ENCODE peak calls at places on chromosome 20, in nine cellular contexts. One of them, this sample, is unnamed.

GRCh38 chr20:63772781-63773520 is 33.4 kb downstream of the SLC2A4RG start:
- DNase-seq in activated effector memory CD4-positive, alpha-beta T cell treated with anti-CD3 and anti-CD28 coated beads, Interleukin-2, amount 50 U/mL, for 16 hours: no peak
- DNase-seq in heart right ventricle: peak; percentile 43
- DNase-seq in dermis microvascular lymphatic vessel endothelial cell: no peak
- DNase-seq in amygdala: no peak
- DNase-seq in naive B cell: no peak
- DNase-seq in GM23338: no peak
- DNase-seq in left lobe of liver: no peak
- DNase-seq in HT1080: no peak
- DNase-seq in this sample: no peak

GRCh38 chr20:21739161-21739560 is 33.7 kb downstream of the PAX1 start:
- DNase-seq in activated effector memory CD4-positive, alpha-beta T cell treated with anti-CD3 and anti-CD28 coated beads, Interleukin-2, amount 50 U/mL, for 16 hours: no peak
- DNase-seq in naive B cell: no peak
- DNase-seq in dermis microvascular lymphatic vessel endothelial cell: no peak
- DNase-seq in HT1080: no peak
- DNase-seq in GM23338: no peak
- DNase-seq in left lobe of liver: no peak
- DNase-seq in amygdala: no peak
- DNase-seq in heart right ventricle: no peak
- DNase-seq in this sample: no peak

GRCh38 chr20:36274248-36274841 is 31.8 kb upstream of the DLGAP4 start:
- DNase-seq in heart right ventricle: no peak
- DNase-seq in GM23338: peak; percentile 41
- DNase-seq in activated effector memory CD4-positive, alpha-beta T cell treated with anti-CD3 and anti-CD28 coated beads, Interleukin-2, amount 50 U/mL, for 16 hours: no peak
- DNase-seq in amygdala: no peak
- DNase-seq in left lobe of liver: no peak
- DNase-seq in dermis microvascular lymphatic vessel endothelial cell: no peak
- DNase-seq in naive B cell: no peak
- DNase-seq in HT1080: no peak
- DNase-seq in this sample: no peak

GRCh38 chr20:57440678-57441509 is 49.7 kb downstream of the RBM38 start:
- DNase-seq in activated effector memory CD4-positive, alpha-beta T cell treated with anti-CD3 and anti-CD28 coated beads, Interleukin-2, amount 50 U/mL, for 16 hours: no peak
- DNase-seq in GM23338: peak; percentile 42
- DNase-seq in left lobe of liver: peak; percentile 97
- DNase-seq in amygdala: peak; percentile 85
- DNase-seq in naive B cell: no peak
- DNase-seq in dermis microvascular lymphatic vessel endothelial cell: no peak
- DNase-seq in heart right ventricle: peak; percentile 85
- DNase-seq in HT1080: no peak
- DNase-seq in this sample: no peak

GRCh38 chr20:61532736-61533135 is 280.7 kb downstream of the CDH4 start:
- DNase-seq in naive B cell: no peak
- DNase-seq in left lobe of liver: no peak
- DNase-seq in activated effector memory CD4-positive, alpha-beta T cell treated with anti-CD3 and anti-CD28 coated beads, Interleukin-2, amount 50 U/mL, for 16 hours: no peak
- DNase-seq in heart right ventricle: no peak
- DNase-seq in GM23338: no peak
- DNase-seq in HT1080: no peak
- DNase-seq in amygdala: no peak
- DNase-seq in dermis microvascular lymphatic vessel endothelial cell: no peak
- DNase-seq in this sample: no peak

GRCh38 chr20:50042370-50043313 is 59.9 kb downstream of the SNAI1 start:
- DNase-seq in activated effector memory CD4-positive, alpha-beta T cell treated with anti-CD3 and anti-CD28 coated beads, Interleukin-2, amount 50 U/mL, for 16 hours: no peak
- DNase-seq in GM23338: no peak
- DNase-seq in naive B cell: no peak
- DNase-seq in HT1080: no peak
- DNase-seq in amygdala: no peak
- DNase-seq in left lobe of liver: no peak
- DNase-seq in dermis microvascular lymphatic vessel endothelial cell: no peak
- DNase-seq in heart right ventricle: no peak
- DNase-seq in this sample: no peak

GRCh38 chr20:46965477-46965876 is 70.8 kb downstream of the EYA2 start:
- DNase-seq in left lobe of liver: peak; percentile 64
- DNase-seq in naive B cell: no peak
- DNase-seq in HT1080: no peak
- DNase-seq in heart right ventricle: no peak
- DNase-seq in GM23338: no peak
- DNase-seq in activated effector memory CD4-positive, alpha-beta T cell treated with anti-CD3 and anti-CD28 coated beads, Interleukin-2, amount 50 U/mL, for 16 hours: no peak
- DNase-seq in amygdala: no peak
- DNase-seq in dermis microvascular lymphatic vessel endothelial cell: no peak
- DNase-seq in this sample: no peak

GRCh38 chr20:13101276-13101675 is 92.5 kb downstream of the SPTLC3 start:
- DNase-seq in activated effector memory CD4-positive, alpha-beta T cell treated with anti-CD3 and anti-CD28 coated beads, Interleukin-2, amount 50 U/mL, for 16 hours: no peak
- DNase-seq in dermis microvascular lymphatic vessel endothelial cell: no peak
- DNase-seq in left lobe of liver: no peak
- DNase-seq in naive B cell: no peak
- DNase-seq in GM23338: no peak
- DNase-seq in heart right ventricle: no peak
- DNase-seq in amygdala: no peak
- DNase-seq in HT1080: no peak
- DNase-seq in this sample: no peak

GRCh38 chr20:33719989-33720709 is at the start of gene PXMP4:
- DNase-seq in amygdala: peak; percentile 93
- DNase-seq in dermis microvascular lymphatic vessel endothelial cell: peak; percentile 98
- DNase-seq in heart right ventricle: peak; percentile 96
- DNase-seq in left lobe of liver: peak; percentile 89
- DNase-seq in naive B cell: peak; percentile 85
- DNase-seq in activated effector memory CD4-positive, alpha-beta T cell treated with anti-CD3 and anti-CD28 coated beads, Interleukin-2, amount 50 U/mL, for 16 hours: peak; percentile 94
- DNase-seq in HT1080: peak; percentile 97
- DNase-seq in GM23338: peak; percentile 92
- DNase-seq in this sample: peak; percentile 95

GRCh38 chr20:33291830-33292355 is 8.9 kb downstream of the BPIFB1 start:
- DNase-seq in dermis microvascular lymphatic vessel endothelial cell: peak; percentile 33
- DNase-seq in amygdala: peak; percentile 31
- DNase-seq in GM23338: peak; percentile 89
- DNase-seq in left lobe of liver: no peak
- DNase-seq in activated effector memory CD4-positive, alpha-beta T cell treated with anti-CD3 and anti-CD28 coated beads, Interleukin-2, amount 50 U/mL, for 16 hours: peak; percentile 90
- DNase-seq in HT1080: no peak
- DNase-seq in naive B cell: peak; percentile 45
- DNase-seq in heart right ventricle: no peak
- DNase-seq in this sample: peak; percentile 93

GRCh38 chr20:35039146-35039545 is 53.5 kb downstream of the TRPC4AP start:
- DNase-seq in HT1080: no peak
- DNase-seq in GM23338: no peak
- DNase-seq in left lobe of liver: no peak
- DNase-seq in activated effector memory CD4-positive, alpha-beta T cell treated with anti-CD3 and anti-CD28 coated beads, Interleukin-2, amount 50 U/mL, for 16 hours: no peak
- DNase-seq in dermis microvascular lymphatic vessel endothelial cell: no peak
- DNase-seq in naive B cell: no peak
- DNase-seq in amygdala: no peak
- DNase-seq in heart right ventricle: no peak
- DNase-seq in this sample: no peak

GRCh38 chr20:57030611-57031600 is 235.5 kb downstream of the BMP7 start:
- DNase-seq in heart right ventricle: no peak
- DNase-seq in HT1080: peak; percentile 90
- DNase-seq in amygdala: no peak
- DNase-seq in activated effector memory CD4-positive, alpha-beta T cell treated with anti-CD3 and anti-CD28 coated beads, Interleukin-2, amount 50 U/mL, for 16 hours: no peak
- DNase-seq in dermis microvascular lymphatic vessel endothelial cell: no peak
- DNase-seq in GM23338: no peak
- DNase-seq in naive B cell: no peak
- DNase-seq in left lobe of liver: no peak
- DNase-seq in this sample: no peak

GRCh38 chr20:32165836-32166545 is 41.6 kb downstream of the PLAGL2 start:
- DNase-seq in activated effector memory CD4-positive, alpha-beta T cell treated with anti-CD3 and anti-CD28 coated beads, Interleukin-2, amount 50 U/mL, for 16 hours: no peak
- DNase-seq in amygdala: no peak
- DNase-seq in naive B cell: no peak
- DNase-seq in HT1080: no peak
- DNase-seq in GM23338: no peak
- DNase-seq in dermis microvascular lymphatic vessel endothelial cell: no peak
- DNase-seq in left lobe of liver: no peak
- DNase-seq in heart right ventricle: no peak
- DNase-seq in this sample: no peak

GRCh38 chr20:9021216-9021615 is 47.7 kb upstream of the PLCB4 start:
- DNase-seq in amygdala: no peak
- DNase-seq in activated effector memory CD4-positive, alpha-beta T cell treated with anti-CD3 and anti-CD28 coated beads, Interleukin-2, amount 50 U/mL, for 16 hours: no peak
- DNase-seq in naive B cell: no peak
- DNase-seq in GM23338: no peak
- DNase-seq in heart right ventricle: no peak
- DNase-seq in HT1080: no peak
- DNase-seq in dermis microvascular lymphatic vessel endothelial cell: no peak
- DNase-seq in left lobe of liver: no peak
- DNase-seq in this sample: no peak

GRCh38 chr20:25135031-25135430 is 53.1 kb upstream of the VSX1 start:
- DNase-seq in left lobe of liver: no peak
- DNase-seq in GM23338: no peak
- DNase-seq in activated effector memory CD4-positive, alpha-beta T cell treated with anti-CD3 and anti-CD28 coated beads, Interleukin-2, amount 50 U/mL, for 16 hours: no peak
- DNase-seq in heart right ventricle: no peak
- DNase-seq in dermis microvascular lymphatic vessel endothelial cell: no peak
- DNase-seq in naive B cell: no peak
- DNase-seq in HT1080: no peak
- DNase-seq in amygdala: no peak
- DNase-seq in this sample: no peak

GRCh38 chr20:55160022-55160421 is 684.6 kb downstream of the DOK5 start:
- DNase-seq in HT1080: peak; percentile 86
- DNase-seq in heart right ventricle: no peak
- DNase-seq in left lobe of liver: no peak
- DNase-seq in GM23338: no peak
- DNase-seq in activated effector memory CD4-positive, alpha-beta T cell treated with anti-CD3 and anti-CD28 coated beads, Interleukin-2, amount 50 U/mL, for 16 hours: no peak
- DNase-seq in amygdala: no peak
- DNase-seq in dermis microvascular lymphatic vessel endothelial cell: no peak
- DNase-seq in naive B cell: no peak
- DNase-seq in this sample: no peak

GRCh38 chr20:46458891-46459750 is 52.7 kb upstream of the ELMO2 start:
- DNase-seq in GM23338: peak; percentile 97
- DNase-seq in dermis microvascular lymphatic vessel endothelial cell: no peak
- DNase-seq in activated effector memory CD4-positive, alpha-beta T cell treated with anti-CD3 and anti-CD28 coated beads, Interleukin-2, amount 50 U/mL, for 16 hours: no peak
- DNase-seq in HT1080: no peak
- DNase-seq in amygdala: peak; percentile 17
- DNase-seq in heart right ventricle: no peak
- DNase-seq in naive B cell: no peak
- DNase-seq in left lobe of liver: no peak
- DNase-seq in this sample: no peak

GRCh38 chr20:53866787-53867740 is 203.3 kb downstream of the BCAS1 start:
- DNase-seq in activated effector memory CD4-positive, alpha-beta T cell treated with anti-CD3 and anti-CD28 coated beads, Interleukin-2, amount 50 U/mL, for 16 hours: no peak
- DNase-seq in heart right ventricle: no peak
- DNase-seq in dermis microvascular lymphatic vessel endothelial cell: no peak
- DNase-seq in left lobe of liver: no peak
- DNase-seq in naive B cell: peak; percentile 27
- DNase-seq in HT1080: no peak
- DNase-seq in amygdala: no peak
- DNase-seq in GM23338: peak; percentile 50
- DNase-seq in this sample: peak; percentile 78

GRCh38 chr20:59560588-59561227 is 43.6 kb upstream of the PHACTR3 start:
- DNase-seq in GM23338: peak; percentile 73
- DNase-seq in HT1080: no peak
- DNase-seq in naive B cell: no peak
- DNase-seq in activated effector memory CD4-positive, alpha-beta T cell treated with anti-CD3 and anti-CD28 coated beads, Interleukin-2, amount 50 U/mL, for 16 hours: peak; percentile 58
- DNase-seq in heart right ventricle: no peak
- DNase-seq in left lobe of liver: no peak
- DNase-seq in amygdala: no peak
- DNase-seq in dermis microvascular lymphatic vessel endothelial cell: peak; percentile 26
- DNase-seq in this sample: peak; percentile 63

GRCh38 chr20:59013959-59014608 is 5.1 kb upstream of the TUBB1 start:
- DNase-seq in HT1080: peak; percentile 27
- DNase-seq in activated effector memory CD4-positive, alpha-beta T cell treated with anti-CD3 and anti-CD28 coated beads, Interleukin-2, amount 50 U/mL, for 16 hours: peak; percentile 65
- DNase-seq in GM23338: no peak
- DNase-seq in naive B cell: no peak
- DNase-seq in amygdala: no peak
- DNase-seq in left lobe of liver: no peak
- DNase-seq in heart right ventricle: no peak
- DNase-seq in dermis microvascular lymphatic vessel endothelial cell: no peak
- DNase-seq in this sample: no peak

GRCh38 chr20:63290677-63291472 is 2.1 kb upstream of the COL20A1 start:
- DNase-seq in dermis microvascular lymphatic vessel endothelial cell: peak; percentile 36
- DNase-seq in GM23338: peak; percentile 74
- DNase-seq in HT1080: peak; percentile 31
- DNase-seq in naive B cell: peak; percentile 35
- DNase-seq in amygdala: no peak
- DNase-seq in activated effector memory CD4-positive, alpha-beta T cell treated with anti-CD3 and anti-CD28 coated beads, Interleukin-2, amount 50 U/mL, for 16 hours: peak; percentile 86
- DNase-seq in heart right ventricle: no peak
- DNase-seq in left lobe of liver: no peak
- DNase-seq in this sample: peak; percentile 88

GRCh38 chr20:20184711-20185110 is 132.4 kb downstream of the CFAP61 start:
- DNase-seq in dermis microvascular lymphatic vessel endothelial cell: no peak
- DNase-seq in heart right ventricle: no peak
- DNase-seq in amygdala: no peak
- DNase-seq in left lobe of liver: no peak
- DNase-seq in activated effector memory CD4-positive, alpha-beta T cell treated with anti-CD3 and anti-CD28 coated beads, Interleukin-2, amount 50 U/mL, for 16 hours: no peak
- DNase-seq in GM23338: no peak
- DNase-seq in HT1080: no peak
- DNase-seq in naive B cell: no peak
- DNase-seq in this sample: no peak

GRCh38 chr20:62856931-62857619 is 4.5 kb downstream of the TCFL5 start:
- DNase-seq in left lobe of liver: no peak
- DNase-seq in amygdala: no peak
- DNase-seq in dermis microvascular lymphatic vessel endothelial cell: no peak
- DNase-seq in naive B cell: no peak
- DNase-seq in GM23338: no peak
- DNase-seq in HT1080: no peak
- DNase-seq in activated effector memory CD4-positive, alpha-beta T cell treated with anti-CD3 and anti-CD28 coated beads, Interleukin-2, amount 50 U/mL, for 16 hours: no peak
- DNase-seq in heart right ventricle: no peak
- DNase-seq in this sample: no peak

GRCh38 chr20:5030348-5031205 is 29.3 kb upstream of the SLC23A2 start:
- DNase-seq in HT1080: no peak
- DNase-seq in heart right ventricle: no peak
- DNase-seq in dermis microvascular lymphatic vessel endothelial cell: no peak
- DNase-seq in amygdala: no peak
- DNase-seq in GM23338: no peak
- DNase-seq in left lobe of liver: no peak
- DNase-seq in naive B cell: no peak
- DNase-seq in activated effector memory CD4-positive, alpha-beta T cell treated with anti-CD3 and anti-CD28 coated beads, Interleukin-2, amount 50 U/mL, for 16 hours: no peak
- DNase-seq in this sample: no peak

GRCh38 chr20:61359254-61359653 is 107.2 kb downstream of the CDH4 start:
- DNase-seq in naive B cell: no peak
- DNase-seq in GM23338: no peak
- DNase-seq in activated effector memory CD4-positive, alpha-beta T cell treated with anti-CD3 and anti-CD28 coated beads, Interleukin-2, amount 50 U/mL, for 16 hours: peak; percentile 34
- DNase-seq in HT1080: no peak
- DNase-seq in dermis microvascular lymphatic vessel endothelial cell: no peak
- DNase-seq in heart right ventricle: no peak
- DNase-seq in amygdala: no peak
- DNase-seq in left lobe of liver: no peak
- DNase-seq in this sample: no peak

GRCh38 chr20:35743693-35744491 is 1.8 kb upstream of the RBM39 start:
- DNase-seq in heart right ventricle: no peak
- DNase-seq in amygdala: no peak
- DNase-seq in left lobe of liver: no peak
- DNase-seq in HT1080: no peak
- DNase-seq in dermis microvascular lymphatic vessel endothelial cell: peak; percentile 45
- DNase-seq in naive B cell: no peak
- DNase-seq in activated effector memory CD4-positive, alpha-beta T cell treated with anti-CD3 and anti-CD28 coated beads, Interleukin-2, amount 50 U/mL, for 16 hours: no peak
- DNase-seq in GM23338: no peak
- DNase-seq in this sample: peak; percentile 53

GRCh38 chr20:62716198-62716940 is 7.7 kb downstream of the NTSR1 start:
- DNase-seq in GM23338: no peak
- DNase-seq in amygdala: no peak
- DNase-seq in naive B cell: no peak
- DNase-seq in heart right ventricle: no peak
- DNase-seq in HT1080: peak; percentile 17
- DNase-seq in dermis microvascular lymphatic vessel endothelial cell: no peak
- DNase-seq in left lobe of liver: no peak
- DNase-seq in activated effector memory CD4-positive, alpha-beta T cell treated with anti-CD3 and anti-CD28 coated beads, Interleukin-2, amount 50 U/mL, for 16 hours: peak; percentile 72
- DNase-seq in this sample: no peak

GRCh38 chr20:1038205-1038604 is 36.1 kb upstream of the RSPO4 start:
- DNase-seq in left lobe of liver: no peak
- DNase-seq in amygdala: no peak
- DNase-seq in naive B cell: no peak
- DNase-seq in heart right ventricle: no peak
- DNase-seq in GM23338: no peak
- DNase-seq in dermis microvascular lymphatic vessel endothelial cell: no peak
- DNase-seq in HT1080: no peak
- DNase-seq in activated effector memory CD4-positive, alpha-beta T cell treated with anti-CD3 and anti-CD28 coated beads, Interleukin-2, amount 50 U/mL, for 16 hours: no peak
- DNase-seq in this sample: no peak

GRCh38 chr20:2470051-2470431 is 548 bp downstream of the SNRPB start:
- DNase-seq in left lobe of liver: no peak
- DNase-seq in dermis microvascular lymphatic vessel endothelial cell: peak; percentile 78
- DNase-seq in heart right ventricle: peak; percentile 40
- DNase-seq in GM23338: peak; percentile 36
- DNase-seq in amygdala: no peak
- DNase-seq in HT1080: peak; percentile 58
- DNase-seq in activated effector memory CD4-positive, alpha-beta T cell treated with anti-CD3 and anti-CD28 coated beads, Interleukin-2, amount 50 U/mL, for 16 hours: peak; percentile 86
- DNase-seq in naive B cell: peak; percentile 63
- DNase-seq in this sample: peak; percentile 85

GRCh38 chr20:48781634-48782033 is 46.2 kb downstream of the PREX1 start:
- DNase-seq in left lobe of liver: no peak
- DNase-seq in dermis microvascular lymphatic vessel endothelial cell: no peak
- DNase-seq in GM23338: no peak
- DNase-seq in naive B cell: no peak
- DNase-seq in heart right ventricle: no peak
- DNase-seq in amygdala: no peak
- DNase-seq in activated effector memory CD4-positive, alpha-beta T cell treated with anti-CD3 and anti-CD28 coated beads, Interleukin-2, amount 50 U/mL, for 16 hours: no peak
- DNase-seq in HT1080: no peak
- DNase-seq in this sample: no peak

GRCh38 chr20:35511814-35512420 is 17.5 kb downstream of the C20orf173 start:
- DNase-seq in heart right ventricle: no peak
- DNase-seq in amygdala: no peak
- DNase-seq in activated effector memory CD4-positive, alpha-beta T cell treated with anti-CD3 and anti-CD28 coated beads, Interleukin-2, amount 50 U/mL, for 16 hours: no peak
- DNase-seq in naive B cell: no peak
- DNase-seq in HT1080: peak; percentile 37
- DNase-seq in dermis microvascular lymphatic vessel endothelial cell: peak; percentile 54
- DNase-seq in GM23338: peak; percentile 45
- DNase-seq in left lobe of liver: no peak
- DNase-seq in this sample: peak; percentile 57